ENCODE peak calls at places on chromosomes 1 and 21, in five cellular contexts. Y is fibroblast of lung, U is SJSA1, A is GM19239, I is GM23248. G is an unnamed sample.

GRCh38 chr1:73701816-73702215 is 496.2 kb downstream of the LRRIQ3 start:
- DNase-seq in Y (no peak), U (no peak), A (no peak), I (no peak), G (no peak)

GRCh38 chr1:219220945-219221344 is 47.3 kb downstream of the LYPLAL1 start:
- DNase-seq in Y (no peak), U (no peak), A (no peak), I (peak), G (no peak)

GRCh38 chr1:47192458-47193384 is 2.9 kb upstream of the PDZK1IP1 start:
- DNase-seq in Y (peak), U (peak), A (peak), I (peak), G (peak)

GRCh38 chr1:79040424-79041089 is 34.0 kb upstream of the ADGRL4 start:
- DNase-seq in Y (peak), U (peak), A (no peak), I (peak), G (no peak)

GRCh38 chr1:28259935-28260802 is 851 bp downstream of the SESN2 start:
- DNase-seq in Y (peak), U (peak), A (no peak), I (peak), G (no peak)

GRCh38 chr1:163068716-163069115 is 445 bp upstream of the RGS4 start:
- DNase-seq in Y (no peak), U (no peak), A (no peak), I (peak), G (no peak)

GRCh38 chr1:157137051-157137772 is 983 bp downstream of the ETV3 start:
- DNase-seq in Y (peak), U (peak), A (no peak), I (peak), G (no peak)

GRCh38 chr1:100344774-100345173 is 7.5 kb upstream of the CDC14A start:
- DNase-seq in Y (no peak), U (no peak), A (no peak), I (no peak), G (no peak)

GRCh38 chr1:93033029-93033428 is 46.1 kb upstream of the MTF2 start:
- DNase-seq in Y (no peak), U (no peak), A (no peak), I (no peak), G (no peak)

GRCh38 chr21:45639206-45640000 is 4.1 kb upstream of the PCBP3 start:
- DNase-seq in Y (no peak), U (no peak), A (no peak), I (peak), G (no peak)

GRCh38 chr1:86502721-86503430 is 34.1 kb downstream of the CLCA1 start:
- DNase-seq in Y (no peak), U (no peak), A (no peak), I (no peak), G (no peak)

GRCh38 chr21:31731112-31731801 is 661 bp downstream of the SCAF4 start:
- DNase-seq in Y (peak), U (peak), A (peak), I (peak), G (peak)

GRCh38 chr1:25755475-25756125 is 44.4 kb upstream of the SELENON start:
- DNase-seq in Y (no peak), U (no peak), A (no peak), I (no peak), G (no peak)

GRCh38 chr1:195019385-195019784 is 1588.9 kb downstream of the KCNT2 start:
- DNase-seq in Y (no peak), U (no peak), A (no peak), I (no peak), G (no peak)

GRCh38 chr1:89546082-89546889 is 21.7 kb downstream of the LRRC8B start:
- DNase-seq in Y (no peak), U (peak), A (no peak), I (peak), G (no peak)

GRCh38 chr1:33823830-33824229 is 40.0 kb upstream of the HMGB4 start:
- DNase-seq in Y (no peak), U (no peak), A (no peak), I (no peak), G (no peak)

GRCh38 chr1:69129538-69129937 is 438.2 kb upstream of the LRRC7 start:
- DNase-seq in Y (no peak), U (no peak), A (no peak), I (no peak), G (no peak)

GRCh38 chr1:187788686-187789085 is 959.9 kb downstream of the PLA2G4A start:
- DNase-seq in Y (no peak), U (no peak), A (no peak), I (no peak), G (no peak)

GRCh38 chr1:206709772-206710456 is 25.2 kb downstream of the MAPKAPK2 start:
- DNase-seq in Y (no peak), U (no peak), A (no peak), I (peak), G (no peak)

GRCh38 chr1:238489006-238489405 is 598.3 kb upstream of the ZP4 start:
- DNase-seq in Y (peak), U (no peak), A (no peak), I (no peak), G (no peak)

GRCh38 chr1:19137158-19137557 is 72.9 kb downstream of the UBR4 start:
- DNase-seq in Y (no peak), U (no peak), A (no peak), I (no peak), G (no peak)

GRCh38 chr1:91736146-91736998 is 149.6 kb downstream of the TGFBR3 start:
- DNase-seq in Y (peak), U (peak), A (no peak), I (peak), G (no peak)

GRCh38 chr21:42624095-42624830 is 29.2 kb upstream of the PDE9A start:
- DNase-seq in Y (no peak), U (no peak), A (no peak), I (no peak), G (no peak)

GRCh38 chr1:163709636-163710035 is 387.9 kb downstream of the NUF2 start:
- DNase-seq in Y (no peak), U (peak), A (no peak), I (peak), G (no peak)

GRCh38 chr1:156368889-156369684 is at the start of gene RHBG:
- DNase-seq in Y (peak), U (no peak), A (no peak), I (peak), G (no peak)

GRCh38 chr1:84862810-84863251 is 30.2 kb downstream of the LPAR3 start:
- DNase-seq in Y (no peak), U (no peak), A (peak), I (no peak), G (peak)

GRCh38 chr1:50103615-50104081 is 5.1 kb upstream of the ELAVL4 start:
- DNase-seq in Y (no peak), U (no peak), A (no peak), I (no peak), G (no peak)

GRCh38 chr1:245888809-245889208 is 618.3 kb downstream of the SMYD3 start:
- DNase-seq in Y (peak), U (no peak), A (no peak), I (peak), G (no peak)

GRCh38 chr1:244046907-244047738 is 4.0 kb upstream of the ZBTB18 start:
- DNase-seq in Y (peak), U (peak), A (no peak), I (peak), G (no peak)

GRCh38 chr1:228141082-228141870 is 1.2 kb downstream of the GUK1 start:
- DNase-seq in Y (no peak), U (peak), A (peak), I (peak), G (peak)

GRCh38 chr1:57843760-57844159 is 419.9 kb upstream of the DAB1 start:
- DNase-seq in Y (peak), U (no peak), A (no peak), I (peak), G (no peak)

GRCh38 chr1:28437924-28438699 is 67.7 kb upstream of the RCC1 start:
- DNase-seq in Y (peak), U (peak), A (no peak), I (peak), G (no peak)

GRCh38 chr1:2315711-2316450 is 75.5 kb downstream of the MORN1 start:
- DNase-seq in Y (no peak), U (no peak), A (no peak), I (no peak), G (no peak)

GRCh38 chr1:114695430-114696093 is at the start of gene AMPD1:
- DNase-seq in Y (peak), U (no peak), A (no peak), I (peak), G (no peak)

GRCh38 chr1:90706437-90707362 is 10.4 kb downstream of the BARHL2 start:
- DNase-seq in Y (no peak), U (no peak), A (no peak), I (peak), G (no peak)

GRCh38 chr1:7521803-7522202 is 249.3 kb upstream of the VAMP3 start:
- DNase-seq in Y (peak), U (no peak), A (no peak), I (no peak), G (no peak)

GRCh38 chr1:240232548-240232947 is 140.9 kb downstream of the FMN2 start:
- DNase-seq in Y (peak), U (peak), A (no peak), I (peak), G (no peak)

G was measured in GM12891.